ENCODE peak calls at places on chromosome 18, in five cellular contexts. K, L, P, R and S are unnamed samples.

GRCh38 chr18:78659748-78660147 is 319.9 kb upstream of the SALL3 start:
- DNase-seq in P (no peak), K (no peak), R (no peak), L (no peak), S (no peak)

GRCh38 chr18:71799016-71799673 is 745.0 kb downstream of the CBLN2 start:
- DNase-seq in P (no peak), K (no peak), R (peak), L (no peak), S (no peak)

GRCh38 chr18:79917351-79918088 is 33.9 kb downstream of the SLC66A2 start:
- DNase-seq in K (no peak), P (no peak), R (no peak), L (no peak), S (no peak)

GRCh38 chr18:23302852-23303527 is 150.1 kb upstream of the RIOK3 start:
- DNase-seq in L (no peak), P (no peak), R (peak), K (peak), S (no peak)

GRCh38 chr18:79173742-79174141 is 104.5 kb downstream of the ATP9B start:
- DNase-seq in P (no peak), R (no peak), K (no peak), L (no peak), S (no peak)

GRCh38 chr18:36408606-36409005 is 111.1 kb downstream of the FHOD3 start:
- DNase-seq in R (peak), K (no peak), L (no peak), P (no peak), S (no peak)

GRCh38 chr18:58887613-58887963 is 22.9 kb downstream of the ZNF532 start:
- DNase-seq in R (no peak), P (no peak), K (peak), L (no peak), S (peak)

GRCh38 chr18:59228361-59228760 is 8.4 kb downstream of the GRP start:
- DNase-seq in L (no peak), K (peak), R (peak), P (no peak), S (no peak)

GRCh38 chr18:26930630-26931029 is 65.1 kb upstream of the AQP4 start:
- DNase-seq in R (no peak), P (no peak), L (no peak), K (no peak), S (no peak)

GRCh38 chr18:36296591-36297418 is 708 bp upstream of the FHOD3 start:
- DNase-seq in L (peak), K (peak), R (peak), P (no peak), S (no peak)

GRCh38 chr18:63965716-63966330 is 4.1 kb upstream of the SERPINB8 start:
- DNase-seq in R (no peak), K (no peak), P (no peak), L (no peak), S (no peak)

GRCh38 chr18:67600781-67601180 is 84.3 kb upstream of the DSEL start:
- DNase-seq in K (no peak), R (peak), L (no peak), P (no peak), S (no peak)

GRCh38 chr18:35662293-35663062 is 80.9 kb downstream of the GALNT1 start:
- DNase-seq in K (no peak), L (no peak), R (no peak), P (no peak), S (peak)

GRCh38 chr18:57353940-57354461 is 1.6 kb downstream of the ST8SIA3 start:
- DNase-seq in R (peak), L (no peak), P (no peak), K (peak), S (no peak)

GRCh38 chr18:48514786-48515185 is 24.0 kb upstream of the CTIF start:
- DNase-seq in K (no peak), P (no peak), L (no peak), R (no peak), S (no peak)

GRCh38 chr18:76446746-76447267 is 48.2 kb downstream of the ZNF516 start:
- DNase-seq in K (no peak), R (no peak), L (no peak), P (no peak), S (no peak)

GRCh38 chr18:42961298-42961697 is 154.2 kb downstream of the RIT2 start:
- DNase-seq in R (no peak), P (no peak), K (no peak), L (no peak), S (no peak)

GRCh38 chr18:12279781-12280531 is 25.8 kb downstream of the CIDEA start:
- DNase-seq in P (no peak), K (no peak), R (no peak), L (no peak), S (no peak)

GRCh38 chr18:77749189-77749588 is 499.5 kb downstream of the GALR1 start:
- DNase-seq in K (no peak), R (peak), L (no peak), P (no peak), S (no peak)

GRCh38 chr18:37246779-37247340 is 318.7 kb downstream of the CELF4 start:
- DNase-seq in L (no peak), R (no peak), K (no peak), P (no peak), S (no peak)

GRCh38 chr18:3892141-3892540 is 442.2 kb downstream of the TGIF1 start:
- DNase-seq in P (no peak), K (no peak), R (no peak), L (no peak), S (no peak)

GRCh38 chr18:55088561-55088960 is 129.3 kb upstream of the CCDC68 start:
- DNase-seq in L (no peak), P (no peak), K (no peak), R (no peak), S (no peak)
- H3K4me3 ChIP-seq in L (no peak), P (no peak), K (no peak), R (no peak), S (no peak)

GRCh38 chr18:21241224-21242131 is 554 bp upstream of the GREB1L start:
- DNase-seq in R (peak), L (no peak), K (no peak), P (no peak), S (no peak)

GRCh38 chr18:21243041-21243431 is 1.0 kb downstream of the GREB1L start:
- DNase-seq in L (no peak), R (peak), P (no peak), K (peak), S (no peak)

DNA sequence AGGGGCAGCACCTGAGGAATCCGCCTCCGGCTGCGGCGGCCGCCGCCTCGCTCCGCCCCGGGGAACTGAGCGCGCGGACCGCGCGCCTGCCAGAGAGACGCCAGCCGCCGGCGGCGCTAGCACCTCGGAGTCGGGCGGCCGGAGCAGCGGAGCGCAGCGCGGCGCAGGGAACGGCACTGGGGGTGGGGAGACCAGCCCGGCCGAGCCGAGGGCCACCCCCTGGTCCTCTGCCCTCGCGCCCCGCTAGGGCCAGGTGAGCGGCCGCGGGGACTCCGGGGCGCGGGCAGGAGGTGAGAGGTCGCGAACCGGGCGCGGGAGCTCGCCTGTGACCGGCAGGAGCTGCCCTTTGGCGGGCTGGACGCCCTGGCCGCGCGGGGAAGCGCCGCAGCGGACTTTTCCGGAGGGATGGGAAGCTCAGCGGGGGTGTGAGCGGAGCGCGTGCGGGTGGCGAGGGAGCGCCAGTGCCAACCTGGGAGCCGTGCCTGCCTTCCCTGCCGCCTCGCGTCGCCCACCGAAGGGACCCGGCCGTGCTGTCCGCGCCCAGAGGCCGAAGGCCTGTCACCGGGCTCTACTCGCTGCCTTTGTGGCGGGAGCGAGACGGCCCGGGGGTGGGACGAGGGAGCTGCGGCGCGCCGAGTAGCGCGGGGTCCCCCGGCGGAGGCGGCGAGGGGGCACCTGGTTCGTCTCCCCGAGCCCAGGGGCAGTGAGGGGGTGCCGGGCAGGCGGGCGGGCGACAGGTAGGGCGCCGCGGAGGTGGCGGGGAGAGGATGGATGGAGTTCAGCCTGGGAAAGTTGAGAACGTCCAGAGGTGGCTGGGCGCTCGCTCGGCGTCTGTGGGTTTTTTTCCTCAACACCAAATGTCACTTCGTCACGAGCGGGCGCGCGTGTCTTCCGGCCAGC is at the start of gene GREB1L:
- DNase-seq in L (peak), P (no peak), K (peak), R (peak), S (no peak)
- TF ChIP-seq CTCF in L (no peak), P (peak), K (no peak), R (peak), S (no peak)

DNA sequence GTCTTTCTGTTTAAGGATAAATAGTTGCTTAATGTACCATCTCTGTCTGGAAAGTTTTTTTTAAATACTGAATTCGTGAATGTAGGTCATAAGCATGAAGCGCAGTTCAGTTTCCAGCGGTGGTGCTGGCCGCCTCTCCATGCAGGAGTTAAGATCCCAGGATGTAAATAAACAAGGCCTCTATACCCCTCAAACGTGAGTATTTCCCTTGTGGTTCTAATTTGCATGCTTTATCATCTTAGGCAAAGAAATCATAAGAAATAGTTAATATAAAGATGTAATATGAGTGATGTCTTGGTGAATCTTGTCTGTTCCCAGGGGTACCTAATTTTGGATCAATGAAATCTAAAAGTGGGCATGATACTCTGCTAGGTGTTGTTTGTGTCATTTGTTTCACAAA is 1.5 kb downstream of the NDC80 start:
- DNase-seq in R (peak), P (no peak), L (no peak), K (no peak), S (no peak)
- H3K4me3 ChIP-seq in R (peak), P (peak), L (peak), K (peak), S (peak)

GRCh38 chr18:44679912-44680270 is 797 bp upstream of the SETBP1 start:
- DNase-seq in P (no peak), L (no peak), R (peak), K (peak), S (no peak)

GRCh38 chr18:44682181-44682870 is 1.6 kb downstream of the SETBP1 start:
- DNase-seq in P (no peak), K (peak), R (no peak), L (no peak), S (no peak)

GRCh38 chr18:44680271-44681038 is at the start of gene SETBP1:
- DNase-seq in P (no peak), K (peak), L (no peak), R (peak), S (no peak)

GRCh38 chr18:44681611-44682010 is 923 bp downstream of the SETBP1 start:
- DNase-seq in P (no peak), K (no peak), L (no peak), R (no peak), S (no peak)

DNA sequence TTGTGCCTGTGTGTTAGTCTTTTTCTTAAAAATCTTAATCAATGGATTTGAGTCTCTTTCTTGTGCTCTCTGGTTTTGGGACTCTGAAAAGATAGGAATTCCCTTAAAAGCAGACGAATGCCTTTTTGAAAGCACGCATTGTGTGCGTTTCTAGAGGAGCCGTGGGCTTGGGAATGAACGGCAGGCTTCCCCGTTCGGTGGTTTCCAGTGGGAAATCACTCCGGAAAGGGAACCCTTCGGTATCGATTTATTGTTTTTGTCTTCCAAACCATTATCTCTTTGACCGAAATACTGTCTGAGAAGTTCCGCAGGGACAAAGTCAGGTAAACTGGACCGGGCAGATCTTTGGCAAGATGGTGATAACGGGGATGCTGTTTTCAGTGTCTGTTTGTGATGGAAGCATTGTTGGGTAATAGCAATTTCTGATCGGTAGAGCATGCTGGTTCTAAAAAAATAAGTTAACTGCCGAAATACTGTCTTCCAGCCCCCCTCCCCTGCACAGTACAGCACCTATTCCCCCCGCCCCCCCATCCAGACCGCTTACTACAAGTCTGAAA is 429 bp downstream of the SETBP1 start:
- DNase-seq in P (no peak), K (no peak), L (no peak), R (peak), S (no peak)
- TF ChIP-seq CTCF in P (no peak), K (no peak), L (no peak), R (no peak), S (no peak)

GRCh38 chr18:50311573-50312106 is 24.1 kb upstream of the CXXC1 start:
- DNase-seq in R (no peak), L (no peak), K (no peak), P (no peak), S (no peak)

GRCh38 chr18:50315100-50315871 is 27.8 kb upstream of the CXXC1 start:
- DNase-seq in P (no peak), L (no peak), K (no peak), R (peak), S (peak)

GRCh38 chr18:50313873-50314460 is 26.5 kb upstream of the CXXC1 start:
- DNase-seq in P (no peak), R (no peak), L (no peak), K (no peak), S (no peak)

GRCh38 chr18:50312296-50313030 is 25.0 kb upstream of the CXXC1 start:
- DNase-seq in L (no peak), P (no peak), K (no peak), R (no peak), S (peak)

GRCh38 chr18:50313031-50313607 is 25.6 kb upstream of the CXXC1 start:
- DNase-seq in P (no peak), R (peak), K (no peak), L (no peak), S (peak)
- H3K4me3 ChIP-seq in P (no peak), R (no peak), K (no peak), L (no peak), S (no peak)

DNA sequence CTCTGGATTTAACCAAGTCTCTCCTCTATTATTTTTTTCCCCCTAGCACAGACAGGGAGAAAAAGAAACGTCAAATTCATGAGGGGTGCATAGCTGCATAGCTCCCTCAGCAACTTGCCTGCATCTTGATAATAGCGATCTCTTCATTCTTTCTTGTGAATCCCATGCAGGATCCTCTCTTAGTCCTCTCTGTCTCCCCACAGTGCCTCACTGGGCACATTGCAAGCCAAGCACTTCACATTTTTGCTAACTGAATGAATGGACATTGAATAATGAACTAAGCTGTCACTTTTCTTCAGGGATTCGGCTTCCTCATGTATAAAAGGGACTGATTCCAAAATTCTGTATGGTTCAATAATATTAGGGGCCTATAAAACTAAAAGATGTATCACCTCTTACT is 2.9 kb upstream of the EPB41L3 start:
- DNase-seq in R (peak), P (no peak), K (peak), L (no peak), S (no peak)
- TF ChIP-seq CTCF in R (peak), P (peak), K (peak), L (no peak), S (no peak)

GRCh38 chr18:51739044-51739666 is 541.7 kb upstream of the MEX3C start:
- DNase-seq in R (no peak), L (no peak), K (no peak), P (no peak), S (no peak)
- H3K4me3 ChIP-seq in R (no peak), L (no peak), K (no peak), P (no peak), S (no peak)

GRCh38 chr18:666177-666576 is 8.7 kb downstream of the TYMS start:
- DNase-seq in R (no peak), P (no peak), K (no peak), L (no peak), S (no peak)
- TF ChIP-seq CTCF in R (peak), P (peak), K (no peak), L (no peak), S (peak)

DNA sequence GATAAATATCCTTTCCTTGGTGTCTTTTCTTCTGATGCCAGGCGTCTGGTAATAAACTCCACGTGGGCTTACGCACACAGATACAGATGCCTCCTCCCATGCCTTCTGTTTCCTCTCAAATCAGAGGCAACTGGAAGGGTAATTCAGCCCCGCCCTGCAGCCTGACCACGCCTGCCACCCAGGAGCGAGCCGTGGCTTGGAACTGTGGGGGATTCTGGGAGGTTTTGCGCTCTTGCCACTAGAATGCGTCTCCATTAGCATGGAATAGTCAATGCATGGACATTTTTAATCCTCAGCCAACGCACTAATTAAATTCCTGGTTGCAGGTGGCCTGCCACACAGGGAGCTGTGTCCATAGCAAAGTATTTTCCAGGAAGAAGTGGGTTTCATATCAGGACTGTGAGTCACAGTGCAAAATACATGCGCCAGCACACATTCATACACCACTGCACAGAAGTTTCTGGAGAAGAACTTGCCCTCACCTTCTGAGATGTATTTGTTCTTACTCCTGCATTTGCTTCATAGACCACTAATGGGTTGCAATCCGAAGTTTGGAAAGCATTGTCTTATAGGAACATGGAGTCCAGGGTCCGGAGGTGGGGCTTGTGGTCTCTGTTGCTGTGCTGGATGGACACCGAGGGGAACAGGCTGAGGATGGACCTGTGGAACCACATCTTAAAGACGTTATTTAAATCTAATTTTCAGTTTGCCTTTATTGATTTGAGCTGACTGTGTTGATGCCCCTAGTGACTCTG is 151.4 kb downstream of the LDLRAD4 start:
- DNase-seq in K (peak), P (no peak), L (no peak), R (peak), S (no peak)
- H3K4me3 ChIP-seq in K (no peak), P (no peak), L (no peak), R (no peak), S (no peak)

DNA sequence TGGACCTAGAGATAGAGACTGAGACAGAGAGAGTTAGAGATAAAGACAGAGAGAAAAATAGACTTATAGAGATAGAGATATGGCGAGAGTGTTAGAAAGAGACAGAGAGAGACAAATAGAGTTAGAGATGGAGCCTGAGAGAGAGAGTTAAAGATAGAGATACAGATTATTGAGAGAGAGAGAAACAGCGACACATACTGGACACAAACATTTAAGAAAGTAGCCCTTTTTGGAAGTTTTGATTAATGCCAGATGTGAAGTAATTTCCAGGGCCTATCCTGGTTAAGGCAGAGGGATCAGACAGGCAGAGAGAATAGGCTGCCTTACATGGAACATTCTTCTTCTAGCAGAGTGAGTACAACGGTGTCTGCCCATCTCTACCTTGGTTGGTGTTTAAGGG is 311.6 kb upstream of the CDH7 start:
- DNase-seq in P (no peak), R (peak), L (no peak), K (no peak), S (no peak)
- TF ChIP-seq CTCF in P (no peak), R (no peak), L (no peak), K (no peak), S (no peak)